ENCODE peak calls at places on chromosomes 6 and 20, in five cellular contexts. L is mucosa of descending colon, I is GM12865, V is B cell, S is astrocyte of the spinal cord. H is an unnamed sample.

GRCh38 chr20:37990571-37991151 is 42.6 kb downstream of the TTI1 start:
- DNase-seq in L (peak), I (peak), V (peak), S (peak), H (no peak)

GRCh38 chr20:22924949-22925612 is 110.0 kb upstream of the SSTR4 start:
- DNase-seq in L (no peak), I (peak), V (no peak), S (no peak), H (no peak)

GRCh38 chr20:47062226-47062880 is 167.7 kb downstream of the EYA2 start:
- DNase-seq in L (no peak), I (no peak), V (no peak), S (no peak), H (no peak)

GRCh38 chr6:72286911-72287311 is 335.0 kb upstream of the KCNQ5 start:
- DNase-seq in L (no peak), I (no peak), V (no peak), S (peak), H (no peak)

GRCh38 chr20:17616480-17617211 is 46.8 kb downstream of the DSTN start:
- DNase-seq in L (peak), I (no peak), V (peak), S (no peak), H (no peak)

GRCh38 chr6:54255881-54256280 is 52.4 kb upstream of the TINAG start:
- DNase-seq in L (no peak), I (no peak), V (no peak), S (peak), H (no peak)

GRCh38 chr6:26250806-26251075 is 114.3 kb upstream of the BTN3A2 start:
- DNase-seq in L (no peak), I (no peak), V (peak), S (no peak), H (no peak)

GRCh38 chr6:83592770-83593394 is 80.5 kb downstream of the PRSS35 start:
- DNase-seq in L (no peak), I (peak), V (no peak), S (no peak), H (no peak)

GRCh38 chr6:95240514-95240913 is 336.8 kb upstream of the MANEA start:
- DNase-seq in L (no peak), I (no peak), V (no peak), S (no peak), H (no peak)

GRCh38 chr20:35181731-35182130 is 9.9 kb downstream of the PROCR start:
- DNase-seq in L (no peak), I (no peak), V (no peak), S (peak), H (no peak)

GRCh38 chr6:35294308-35294945 is 3.2 kb upstream of the DEF6 start:
- DNase-seq in L (no peak), I (peak), V (peak), S (peak), H (no peak)

GRCh38 chr6:163814494-163815364 is 400.2 kb downstream of the QKI start:
- DNase-seq in L (no peak), I (peak), V (no peak), S (peak), H (no peak)

GRCh38 chr6:35049885-35050284 is 91.3 kb downstream of the TCP11 start:
- DNase-seq in L (peak), I (no peak), V (no peak), S (peak), H (no peak)

GRCh38 chr6:119215309-119215708 is 134.3 kb downstream of the MAN1A1 start:
- DNase-seq in L (no peak), I (no peak), V (no peak), S (no peak), H (no peak)
- TF ChIP-seq CTCF in L (no peak), I (no peak), V (no peak), S (no peak), H (no peak)

GRCh38 chr20:49028684-49029083 is 17.4 kb upstream of the CSE1L start:
- DNase-seq in L (no peak), I (no peak), V (no peak), S (no peak), H (no peak)
- TF ChIP-seq CTCF in L (no peak), I (peak), V (peak), S (peak), H (peak)

DNA sequence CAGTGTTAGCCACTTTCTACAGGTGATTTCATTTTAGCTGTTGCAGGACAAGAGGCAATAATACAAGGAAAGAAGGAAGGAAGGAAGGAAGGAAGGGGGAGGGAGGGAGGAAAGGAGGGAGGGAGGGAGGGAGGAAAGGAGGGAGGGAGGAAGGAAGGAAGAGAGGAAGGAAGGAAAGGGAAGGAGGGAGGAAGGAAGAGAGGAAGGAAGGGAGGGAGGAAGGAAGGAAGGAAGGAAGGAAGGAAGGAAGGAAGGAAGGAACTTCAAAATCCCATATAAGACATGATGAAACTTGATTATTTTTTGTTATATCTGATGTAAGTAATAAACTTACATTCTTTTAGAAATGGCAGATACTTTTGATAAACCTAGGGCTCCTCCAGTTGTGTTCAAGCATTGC is 83.6 kb downstream of the TFAP2B start:
- DNase-seq in L (no peak), I (no peak), V (no peak), S (no peak), H (no peak)
- TF ChIP-seq CTCF in L (no peak), I (no peak), V (no peak), S (no peak), H (no peak)

GRCh38 chr6:120735641-120736040 is 598.6 kb downstream of the TBC1D32 start:
- DNase-seq in L (no peak), I (no peak), V (no peak), S (peak), H (no peak)
- TF ChIP-seq CTCF in L (no peak), I (no peak), V (no peak), S (no peak), H (no peak)

GRCh38 chr6:3208096-3208774 is 19.2 kb downstream of the TUBB2B start:
- DNase-seq in L (no peak), I (no peak), V (no peak), S (peak), H (peak)

GRCh38 chr6:3205913-3206312 is 21.5 kb downstream of the TUBB2B start:
- DNase-seq in L (no peak), I (peak), V (no peak), S (peak), H (peak)

GRCh38 chr6:3204921-3205320 is 22.5 kb downstream of the TUBB2B start:
- DNase-seq in L (no peak), I (no peak), V (no peak), S (no peak), H (peak)

GRCh38 chr6:3208775-3209113 is 18.7 kb downstream of the TUBB2B start:
- DNase-seq in L (no peak), I (no peak), V (no peak), S (no peak), H (no peak)

GRCh38 chr6:3206339-3207015 is 21.0 kb downstream of the TUBB2B start:
- DNase-seq in L (no peak), I (no peak), V (no peak), S (no peak), H (peak)
- TF ChIP-seq CTCF in L (no peak), I (no peak), V (no peak), S (no peak), H (no peak)

GRCh38 chr20:57482796-57483195 is 42.1 kb downstream of the CTCFL start:
- DNase-seq in L (no peak), I (no peak), V (no peak), S (no peak), H (no peak)

GRCh38 chr20:57481281-57481711 is 43.6 kb downstream of the CTCFL start:
- DNase-seq in L (no peak), I (peak), V (no peak), S (no peak), H (no peak)

GRCh38 chr20:57483287-57484050 is 41.5 kb downstream of the CTCFL start:
- DNase-seq in L (no peak), I (peak), V (no peak), S (no peak), H (no peak)

GRCh38 chr20:57480444-57481152 is 44.3 kb downstream of the CTCFL start:
- DNase-seq in L (no peak), I (peak), V (peak), S (no peak), H (no peak)

DNA sequence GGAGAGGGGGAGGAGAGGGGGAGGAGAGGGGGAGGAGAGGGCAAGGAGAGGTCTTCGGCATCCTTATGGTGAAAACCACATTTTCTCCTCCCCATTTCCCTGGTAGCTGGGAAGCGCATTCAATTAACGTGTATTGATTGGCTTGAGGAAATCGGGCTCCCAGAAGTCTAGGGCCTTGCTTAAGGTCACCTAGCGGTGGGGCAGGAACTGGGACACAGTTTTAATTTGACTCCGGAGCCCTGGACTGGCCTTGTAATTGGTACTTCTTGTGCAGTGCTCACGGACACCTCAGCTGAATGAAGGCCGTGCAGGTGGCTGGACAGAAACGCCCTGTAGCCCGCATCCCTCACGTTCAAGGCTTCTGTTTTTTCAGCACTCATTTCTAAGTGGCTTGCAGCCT is 42.8 kb downstream of the CTCFL start:
- DNase-seq in L (no peak), I (peak), V (no peak), S (no peak), H (no peak)
- TF ChIP-seq CTCF in L (no peak), I (peak), V (no peak), S (no peak), H (no peak)

DNA sequence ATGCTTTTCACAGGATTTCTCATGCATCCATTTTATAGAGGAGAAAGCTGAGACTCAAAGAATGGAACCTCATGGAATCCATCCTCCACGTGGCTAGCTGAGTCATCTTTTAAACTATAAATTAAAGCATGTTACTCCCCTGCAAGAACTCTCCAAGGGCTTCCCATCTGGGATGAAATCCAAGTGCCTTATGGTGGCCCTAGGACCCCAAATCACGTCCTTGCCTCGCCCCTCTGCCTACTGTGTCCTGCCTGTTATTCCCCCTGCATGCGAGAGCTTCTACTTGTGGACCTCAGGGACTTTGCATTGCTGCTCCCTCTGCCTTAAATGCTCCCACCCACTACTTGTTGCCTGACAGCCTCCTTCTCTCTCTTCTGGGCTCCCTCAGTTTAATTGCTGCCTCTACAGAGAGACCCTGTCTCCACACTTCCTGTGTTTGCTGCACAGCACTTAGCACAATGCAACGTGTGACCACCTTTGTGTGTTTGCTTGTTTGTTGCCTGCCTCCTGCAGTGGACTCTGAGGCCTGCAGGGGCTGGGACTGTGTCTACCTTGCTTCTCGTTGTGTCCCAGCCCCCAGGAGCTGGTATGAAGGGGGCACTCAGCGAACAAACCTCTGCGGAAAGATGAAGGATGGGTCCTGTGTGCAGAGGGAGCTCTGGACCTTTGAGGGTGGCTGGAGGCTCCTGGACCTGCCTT is 39.4 kb downstream of the TOX2 start:
- DNase-seq in L (no peak), I (peak), V (no peak), S (peak), H (no peak)
- TF ChIP-seq CTCF in L (no peak), I (no peak), V (no peak), S (no peak), H (no peak)